ENCODE peak calls at places on chromosome 5, in four cellular contexts. V is aorta, D is left lung, W is heart left ventricle. H is an unnamed sample.

GRCh38 chr5:144191998-144192397 is 21.3 kb downstream of the KCTD16 start:
- ATAC-seq in W (peak), V (no peak), D (peak), H (no peak)

GRCh38 chr5:74063821-74064598 is 438.0 kb downstream of the ARHGEF28 start:
- ATAC-seq in W (no peak), D (no peak), V (no peak), H (no peak)

GRCh38 chr5:143752165-143752564 is 59.8 kb upstream of the HMHB1 start:
- ATAC-seq in V (no peak), W (no peak), D (peak), H (no peak)

GRCh38 chr5:164375051-164375450 is 869.6 kb downstream of the MAT2B start:
- ATAC-seq in V (no peak), W (no peak), D (peak), H (no peak)

GRCh38 chr5:179755022-179755421 is 22.4 kb downstream of the MAML1 start:
- ATAC-seq in V (no peak), W (peak), D (no peak), H (no peak)

GRCh38 chr5:24208540-24209141 is 436.1 kb downstream of the CDH10 start:
- ATAC-seq in W (no peak), D (no peak), V (no peak), H (no peak)

GRCh38 chr5:129003232-129003631 is 37.9 kb downstream of the SLC27A6 start:
- ATAC-seq in V (no peak), D (no peak), W (no peak), H (no peak)

GRCh38 chr5:134122530-134122929 is 8.0 kb downstream of the TCF7 start:
- ATAC-seq in W (no peak), D (no peak), V (no peak), H (no peak)

GRCh38 chr5:56580864-56581263 is 234.5 kb upstream of the MAP3K1 start:
- ATAC-seq in W (no peak), V (no peak), D (no peak), H (no peak)

GRCh38 chr5:175809531-175810121 is 61.8 kb upstream of the CPLX2 start:
- ATAC-seq in V (no peak), W (peak), D (no peak), H (no peak)

GRCh38 chr5:148146487-148146886 is 21.9 kb upstream of the SPINK14 start:
- ATAC-seq in W (no peak), D (no peak), V (no peak), H (no peak)

GRCh38 chr5:31845351-31845750 is 206.4 kb downstream of the PDZD2 start:
- ATAC-seq in W (no peak), D (no peak), V (no peak), H (no peak)

GRCh38 chr5:174601937-174602336 is 122.4 kb upstream of the MSX2 start:
- ATAC-seq in V (no peak), W (no peak), D (peak), H (no peak)

GRCh38 chr5:159179556-159180305 is 29.6 kb downstream of the RNF145 start:
- ATAC-seq in W (no peak), D (peak), V (no peak), H (no peak)
- H3K4me3 ChIP-seq in W (no peak), D (no peak), V (no peak), H (no peak)

DNA sequence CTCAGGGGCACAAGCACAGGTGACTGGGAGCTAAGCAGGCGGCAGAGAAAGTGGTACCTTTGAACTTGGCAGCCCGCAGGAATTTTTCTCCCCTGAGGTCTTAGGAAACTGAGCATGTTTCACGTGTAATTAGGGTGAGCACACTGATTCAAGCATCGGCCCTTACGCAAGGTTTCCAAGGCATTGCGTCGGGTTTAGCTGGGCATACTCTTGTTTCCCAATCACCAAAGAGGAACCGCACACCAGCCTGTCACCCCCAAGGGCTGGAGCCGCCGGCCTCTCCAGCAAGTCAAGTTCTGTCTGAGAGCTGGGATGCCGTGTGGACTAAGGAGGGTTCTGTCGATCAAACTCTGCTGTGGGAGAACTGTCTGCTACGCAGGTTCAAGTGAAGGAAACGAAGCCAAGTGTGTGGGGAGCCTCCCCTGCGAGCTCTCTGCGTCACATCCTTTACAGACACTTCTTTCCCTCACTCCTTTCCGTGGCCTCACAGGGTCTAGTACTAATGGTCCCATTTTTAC is 53.0 kb downstream of the ERGIC1 start:
- ATAC-seq in D (peak), W (peak), V (peak), H (peak)
- H3K4me3 ChIP-seq in D (no peak), W (no peak), V (no peak), H (no peak)

GRCh38 chr5:154756203-154756870 is 1.2 kb downstream of the LARP1 start:
- ATAC-seq in W (peak), D (peak), V (peak), H (no peak)
- H3K4me3 ChIP-seq in W (peak), D (peak), V (peak), H (peak)

GRCh38 chr5:54867310-54867944 is 118.0 kb downstream of the ESM1 start:
- ATAC-seq in D (peak), V (peak), W (peak), H (peak)
- H3K4me3 ChIP-seq in D (no peak), V (no peak), W (no peak), H (peak)

DNA sequence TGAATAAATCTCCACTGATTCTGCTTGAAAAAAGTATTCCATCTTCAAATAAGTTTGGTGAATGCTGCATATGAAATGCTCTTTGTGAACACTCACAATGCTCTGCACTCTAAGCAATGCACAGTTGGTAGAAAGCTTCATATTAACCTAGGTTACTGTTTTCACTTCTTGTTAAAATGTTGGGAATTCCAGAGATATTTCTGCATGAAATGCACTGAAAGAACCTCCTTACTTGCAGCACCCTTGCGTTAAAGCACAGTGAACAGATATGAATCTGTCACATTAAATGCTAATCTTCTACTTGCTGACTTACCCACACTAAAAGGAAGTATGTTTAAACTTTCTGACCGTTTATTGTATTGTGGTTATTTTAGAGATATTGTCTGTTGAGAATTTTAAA is 584.1 kb upstream of the NUDT12 start:
- ATAC-seq in V (no peak), W (no peak), D (no peak), H (no peak)
- H3K4me3 ChIP-seq in V (no peak), W (no peak), D (no peak), H (no peak)